ENCODE peak calls at places on chromosome 21, in five cellular contexts. M is GM23338, A is SK-N-SH, T is HL-60, F is endothelial cell of umbilical vein. D is an unnamed sample.
A peak's percentile ranks its signal among the peaks of the same experiment; 100 is the strongest.

GRCh38 chr21:44531606-44532128 is 8.3 kb downstream of the KRTAP10-1 start:
- DNase-seq in T (no peak), F (no peak), M (no peak), A (no peak), D (no peak)

GRCh38 chr21:38913120-38913975 is 107.6 kb downstream of the ETS2 start:
- DNase-seq in F (peak; percentile 35), M (peak; percentile 78), A (peak; percentile 61), T (no peak), D (no peak)

GRCh38 chr21:23725576-23725975 is 1881.7 kb downstream of the MRPL39 start:
- DNase-seq in F (no peak), A (no peak), T (no peak), M (peak; percentile 63), D (no peak)

GRCh38 chr21:39083377-39084008 is 99.8 kb downstream of the PSMG1 start:
- DNase-seq in A (no peak), M (no peak), T (no peak), F (no peak), D (no peak)

GRCh38 chr21:27380303-27380702 is 413.4 kb upstream of the ADAMTS5 start:
- DNase-seq in F (no peak), T (no peak), A (no peak), M (no peak), D (no peak)

GRCh38 chr21:38301321-38302214 is 44.8 kb downstream of the KCNJ15 start:
- DNase-seq in A (no peak), T (no peak), M (no peak), F (peak; percentile 39), D (no peak)

GRCh38 chr21:17730782-17731181 is 88.4 kb downstream of the C21orf91 start:
- DNase-seq in A (no peak), M (no peak), T (peak; percentile 52), F (peak; percentile 7), D (no peak)

GRCh38 chr21:26115899-26116298 is 54.7 kb downstream of the APP start:
- DNase-seq in A (no peak), M (no peak), T (no peak), F (peak; percentile 79), D (no peak)

GRCh38 chr21:17708541-17709265 is 96.0 kb upstream of the BTG3 start:
- DNase-seq in F (no peak), A (no peak), M (no peak), T (no peak), D (no peak)

GRCh38 chr21:35602811-35603210 is 457.5 kb downstream of the SETD4 start:
- DNase-seq in A (no peak), M (no peak), T (no peak), F (no peak), D (no peak)

GRCh38 chr21:9758888-9759287 is 762.5 kb upstream of the TPTE start:
- DNase-seq in F (no peak), M (no peak), A (no peak), T (no peak), D (no peak)
- TF ChIP-seq POLR2AphosphoS5 in F (no peak), M (no peak), A (no peak), T (no peak), D (no peak)

DNA sequence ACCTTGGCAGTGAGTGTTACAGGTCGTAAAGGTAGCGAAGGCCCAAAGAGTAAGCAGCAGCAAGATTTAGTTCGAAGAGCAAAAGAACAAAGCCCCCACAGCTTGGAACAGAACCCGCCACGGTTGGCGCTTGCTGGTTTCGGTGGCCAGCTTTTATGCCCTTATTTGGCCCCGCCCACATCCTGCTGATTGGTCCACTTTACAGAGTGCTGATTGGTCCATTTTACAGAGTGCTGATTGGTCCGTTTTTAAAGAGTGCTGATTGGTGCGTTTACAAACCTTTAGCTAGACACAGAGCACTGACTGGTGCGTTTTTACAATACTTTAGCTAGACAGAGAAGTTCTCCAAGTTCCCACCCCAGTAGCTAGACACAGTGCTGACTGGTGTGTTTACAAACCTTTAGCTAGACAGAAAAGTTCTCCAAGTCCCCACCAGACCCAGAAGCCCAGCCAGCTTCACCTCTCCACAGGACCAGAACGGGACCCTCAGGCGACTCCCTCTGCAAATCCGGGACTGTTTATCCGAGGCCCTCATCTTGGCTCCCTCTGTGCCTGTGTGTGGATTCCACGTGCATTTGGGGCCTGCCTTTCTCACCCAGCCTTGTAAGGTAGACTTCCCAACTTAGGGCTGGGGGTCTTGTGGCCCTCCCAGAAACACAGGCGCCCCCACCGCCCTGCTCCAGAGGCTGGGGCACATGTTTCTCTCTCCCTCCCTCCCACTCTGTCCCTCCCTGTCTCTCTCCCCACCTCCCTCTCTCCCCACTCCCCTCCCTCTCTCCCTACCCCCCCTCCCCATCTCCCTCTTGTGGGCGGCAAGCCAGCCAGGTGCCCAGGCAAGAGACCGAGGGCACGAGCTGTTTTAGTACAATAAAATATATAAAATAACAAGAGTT is 12.6 kb downstream of the FTCD start:
- DNase-seq in M (no peak), T (no peak), A (no peak), F (no peak), D (no peak)
- H3K4me3 ChIP-seq in M (no peak overlapping the region), T (no peak overlapping the region), A (no peak overlapping the region), F (no peak overlapping the region), D (no peak overlapping the region)

GRCh38 chr21:41438425-41439113 is 12.5 kb downstream of the MX1 start:
- DNase-seq in M (no peak), T (no peak), A (no peak), F (no peak), D (no peak)
- TF ChIP-seq POLR2AphosphoS5 in M (no peak), T (no peak), A (no peak), F (no peak), D (no peak)

DNA sequence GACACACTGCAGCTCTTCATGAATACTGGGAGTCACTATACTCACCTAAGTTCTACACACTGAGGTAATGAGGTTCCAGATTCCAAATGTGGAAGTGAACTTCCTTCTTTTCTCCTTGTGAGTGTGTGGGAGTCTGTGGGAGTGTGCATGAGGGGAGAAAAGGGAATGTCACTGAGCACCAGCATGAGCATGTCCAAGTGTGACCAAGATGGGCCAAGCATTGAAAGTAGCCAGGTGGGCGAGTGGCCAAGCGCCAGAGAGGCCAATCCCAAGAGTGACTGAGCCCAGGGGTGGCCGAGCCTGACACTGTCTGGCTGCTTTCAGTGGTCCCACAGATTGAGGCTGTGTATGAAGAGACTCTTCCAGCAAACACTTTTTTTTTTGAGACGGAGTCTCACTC is 132.3 kb downstream of the HLCS start:
- DNase-seq in A (no peak), T (no peak), M (no peak), F (no peak), D (no peak)
- H3K4me3 ChIP-seq in A (no peak overlapping the region), T (no peak overlapping the region), M (no peak overlapping the region), F (no peak overlapping the region), D (no peak overlapping the region)

DNA sequence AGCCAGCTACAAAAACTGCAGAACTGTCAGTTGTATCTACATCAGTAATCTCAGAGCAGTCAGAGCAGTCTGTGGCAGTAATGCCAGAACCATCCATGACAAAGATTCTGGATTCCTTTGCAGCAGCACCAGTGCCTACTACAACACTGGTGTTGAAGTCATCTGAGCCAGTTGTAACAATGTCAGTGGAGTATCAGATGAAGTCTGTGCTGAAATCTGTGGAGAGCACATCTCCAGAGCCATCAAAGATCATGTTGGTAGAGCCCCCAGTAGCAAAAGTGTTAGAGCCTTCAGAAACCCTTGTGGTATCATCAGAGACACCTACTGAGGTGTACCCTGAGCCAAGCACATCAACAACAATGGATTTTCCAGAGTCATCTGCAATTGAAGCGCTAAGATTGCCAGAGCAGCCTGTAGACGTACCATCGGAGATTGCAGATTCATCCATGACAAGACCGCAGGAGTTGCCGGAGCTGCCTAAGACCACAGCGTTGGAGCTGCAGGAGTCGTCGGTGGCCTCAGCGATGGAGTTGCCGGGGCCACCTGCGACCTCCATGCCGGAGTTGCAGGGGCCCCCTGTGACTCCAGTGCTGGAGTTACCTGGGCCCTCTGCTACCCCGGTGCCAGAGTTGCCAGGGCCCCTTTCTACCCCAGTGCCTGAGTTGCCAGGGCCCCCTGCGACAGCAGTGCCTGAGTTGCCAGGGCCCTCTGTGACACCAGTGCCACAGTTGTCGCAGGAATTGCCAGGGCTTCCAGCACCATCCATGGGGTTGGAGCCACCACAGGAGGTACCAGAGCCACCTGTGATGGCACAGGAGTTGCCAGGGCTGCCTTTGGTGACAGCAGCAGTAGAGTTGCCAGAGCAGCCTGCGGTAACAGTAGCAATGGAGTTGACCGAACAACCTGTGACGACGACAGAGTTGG is 7.3 kb downstream of the SON start:
- DNase-seq in A (no peak), T (no peak), F (no peak), M (no peak), D (no peak)
- TF ChIP-seq POLR2AphosphoS5 in A (peak; percentile 16), T (no peak), F (no peak), M (no peak), D (no peak)

GRCh38 chr21:34594566-34595234 is 20.2 kb downstream of the RCAN1 start:
- DNase-seq in F (no peak), T (no peak), A (no peak), M (no peak), D (no peak)

GRCh38 chr21:34598931-34599400 is 15.9 kb downstream of the RCAN1 start:
- DNase-seq in M (no peak), T (no peak), F (no peak), A (peak; percentile 33), D (no peak)

GRCh38 chr21:34595457-34595856 is 19.5 kb downstream of the RCAN1 start:
- DNase-seq in T (no peak), M (no peak), F (no peak), A (no peak), D (no peak)

GRCh38 chr21:34593954-34594531 is 20.9 kb downstream of the RCAN1 start:
- DNase-seq in T (no peak), M (no peak), F (peak; percentile 10), A (no peak), D (no peak)

DNA sequence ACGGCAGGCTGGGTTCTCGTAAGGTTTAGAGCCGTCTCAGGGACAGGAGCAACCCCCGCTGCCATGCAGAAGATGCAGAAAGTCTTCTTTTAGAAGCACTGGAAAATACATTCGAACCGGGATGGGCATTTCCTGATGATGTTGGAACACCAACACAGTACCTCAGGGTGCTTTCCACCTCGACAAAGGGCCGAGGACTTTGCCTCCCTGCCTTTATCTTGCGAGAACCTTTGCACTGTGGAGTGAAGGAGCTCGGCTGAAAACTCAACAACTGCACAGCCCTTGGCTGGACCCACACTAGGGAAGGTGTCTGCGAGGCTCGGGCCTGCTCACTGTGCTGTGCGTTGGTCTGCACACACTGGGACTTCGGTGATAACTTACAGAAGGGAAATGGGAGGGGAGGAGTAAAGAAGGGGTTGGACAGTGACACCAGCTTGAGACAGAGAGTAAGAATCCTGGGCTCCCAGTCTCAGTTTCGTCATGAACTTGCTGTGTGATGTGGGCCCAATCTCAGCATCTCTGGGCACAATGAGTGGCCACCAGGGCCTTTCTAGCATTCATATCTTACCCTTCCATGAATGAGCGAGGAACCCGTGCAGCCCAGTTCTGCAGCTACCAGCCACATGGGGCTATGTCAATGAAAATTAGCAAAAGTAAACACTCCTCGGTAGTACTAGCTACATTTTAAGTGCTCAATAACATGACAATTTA is 18.2 kb downstream of the RCAN1 start:
- DNase-seq in A (no peak), T (no peak), M (no peak), F (no peak), D (no peak)
- H3K4me3 ChIP-seq in A (no peak overlapping the region), T (no peak overlapping the region), M (no peak overlapping the region), F (no peak overlapping the region), D (no peak overlapping the region)